ENCODE peak calls at places on chromosomes 13 and 19, in ten cellular contexts. B is cardiac muscle cell, K is H9, U is left ventricle myocardium inferior, X is ovary, R is heart left ventricle, M is IMR-90, P is GM12878, J is colonic mucosa, Z is adrenal gland. O is an unnamed sample.

GRCh38 chr13:44393391-44393790 is 19.8 kb downstream of the SERP2 start:
- DNase-seq in Z (no peak), M (no peak), P (no peak), U (no peak), J (no peak), B (no peak), R (no peak), X (no peak), K (no peak), O (no peak)

GRCh38 chr19:45705115-45705514 is 12.6 kb downstream of the QPCTL start:
- DNase-seq in R (no peak), P (no peak), X (no peak), B (no peak), J (no peak), K (no peak), U (no peak), M (no peak), Z (no peak), O (no peak)

GRCh38 chr19:30054210-30054609 is 112.2 kb downstream of the URI1 start:
- DNase-seq in K (no peak), U (no peak), M (no peak), B (no peak), P (no peak), R (no peak), J (no peak), X (no peak), Z (no peak), O (no peak)

GRCh38 chr19:10517361-10517759 is at the start of gene S1PR5:
- DNase-seq in X (no peak), K (peak; percentile 75), U (no peak), B (peak; percentile 38), R (no peak), Z (no peak), J (no peak), P (no peak), M (no peak), O (no peak)

GRCh38 chr13:35920816-35921215 is 210.4 kb downstream of the DCLK1 start:
- DNase-seq in U (no peak), J (no peak), X (no peak), P (no peak), K (no peak), M (no peak), B (no peak), Z (no peak), R (no peak), O (no peak)

GRCh38 chr13:20721454-20722357 is 18.2 kb downstream of the IL17D start:
- DNase-seq in X (peak; percentile 46), J (peak; percentile 37), K (peak; percentile 68), U (peak; percentile 55), P (no peak), B (peak; percentile 64), R (peak; percentile 72), Z (peak; percentile 80), M (peak; percentile 79), O (no peak)

GRCh38 chr13:62919491-62919890 is 1503.8 kb upstream of the PCDH20 start:
- DNase-seq in P (no peak), U (no peak), B (no peak), Z (no peak), K (no peak), R (no peak), J (no peak), M (no peak), X (no peak), O (no peak)

GRCh38 chr13:37418490-37418889 is 180.1 kb downstream of the POSTN start:
- DNase-seq in P (no peak), R (no peak), X (no peak), J (no peak), M (peak; percentile 79), U (no peak), B (no peak), Z (no peak), K (no peak), O (no peak)

GRCh38 chr13:46871557-46871956 is 25.3 kb downstream of the HTR2A start:
- DNase-seq in P (no peak), B (no peak), U (no peak), M (no peak), R (no peak), X (no peak), K (no peak), Z (no peak), J (no peak), O (no peak)

GRCh38 chr19:10936661-10937084 is 8.1 kb downstream of the TIMM29 start:
- DNase-seq in R (no peak), J (peak; percentile 61), M (peak; percentile 81), Z (peak; percentile 69), X (peak; percentile 54), B (peak; percentile 92), P (peak; percentile 35), U (no peak), K (peak; percentile 78), O (no peak)

DNA sequence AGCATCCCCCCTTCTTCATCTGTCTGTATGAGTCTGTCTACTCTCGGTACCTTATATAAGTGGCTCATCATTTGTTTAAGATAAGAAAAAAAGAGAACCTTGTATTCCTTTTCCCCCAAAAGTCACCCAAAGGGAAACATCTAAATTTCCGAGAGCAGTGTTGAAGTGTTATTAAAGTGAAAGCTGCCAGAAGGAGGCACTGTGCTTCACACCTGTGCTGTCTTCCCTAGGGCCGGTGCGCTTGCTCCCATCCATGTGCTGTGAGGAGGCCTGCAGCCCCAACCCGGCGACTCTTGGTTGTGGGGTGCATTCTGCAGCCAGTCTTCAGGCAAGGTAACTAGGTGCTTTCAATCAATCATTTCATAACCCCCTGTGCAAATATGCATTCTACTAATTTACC is 97.5 kb downstream of the TNFRSF19 start:
- DNase-seq in B (no peak), Z (no peak), K (peak; percentile 50), P (no peak), U (no peak), J (no peak), R (no peak), M (no peak), X (no peak), O (no peak)
- TF ChIP-seq CTCF in B (no peak), Z (no peak), K (peak; percentile 68), P (no peak), U (no peak), J (no peak), R (no peak), M (no peak), X (no peak), O (no peak)

GRCh38 chr19:23563326-23563725 is 123.7 kb downstream of the ZNF675 start:
- DNase-seq in P (no peak), X (no peak), Z (no peak), J (no peak), U (no peak), R (no peak), B (no peak), M (no peak), K (no peak), O (no peak)
- H3K9me3 ChIP-seq in P (no peaks in the 10 kb centered on the region), X (no peaks in the 10 kb centered on the region), Z (no peaks in the 10 kb centered on the region), J (no peaks in the 10 kb centered on the region), U (peaks cover 6% of the 10 kb centered on the region), R (no peaks in the 10 kb centered on the region), B (no peaks in the 10 kb centered on the region), M (peaks cover 25% of the 10 kb centered on the region), K (peaks cover 79% of the 10 kb centered on the region), O (no peaks in the 10 kb centered on the region)

GRCh38 chr19:19181614-19182013 is 10.3 kb downstream of the BORCS8 start:
- DNase-seq in Z (no peak), R (no peak), X (no peak), U (no peak), K (no peak), M (no peak), P (no peak), B (no peak), J (no peak), O (no peak)

GRCh38 chr19:19186742-19187141 is 5.2 kb downstream of the BORCS8 start:
- DNase-seq in U (no peak), P (no peak), X (no peak), K (no peak), B (no peak), M (no peak), J (no peak), Z (no peak), R (no peak), O (no peak)

DNA sequence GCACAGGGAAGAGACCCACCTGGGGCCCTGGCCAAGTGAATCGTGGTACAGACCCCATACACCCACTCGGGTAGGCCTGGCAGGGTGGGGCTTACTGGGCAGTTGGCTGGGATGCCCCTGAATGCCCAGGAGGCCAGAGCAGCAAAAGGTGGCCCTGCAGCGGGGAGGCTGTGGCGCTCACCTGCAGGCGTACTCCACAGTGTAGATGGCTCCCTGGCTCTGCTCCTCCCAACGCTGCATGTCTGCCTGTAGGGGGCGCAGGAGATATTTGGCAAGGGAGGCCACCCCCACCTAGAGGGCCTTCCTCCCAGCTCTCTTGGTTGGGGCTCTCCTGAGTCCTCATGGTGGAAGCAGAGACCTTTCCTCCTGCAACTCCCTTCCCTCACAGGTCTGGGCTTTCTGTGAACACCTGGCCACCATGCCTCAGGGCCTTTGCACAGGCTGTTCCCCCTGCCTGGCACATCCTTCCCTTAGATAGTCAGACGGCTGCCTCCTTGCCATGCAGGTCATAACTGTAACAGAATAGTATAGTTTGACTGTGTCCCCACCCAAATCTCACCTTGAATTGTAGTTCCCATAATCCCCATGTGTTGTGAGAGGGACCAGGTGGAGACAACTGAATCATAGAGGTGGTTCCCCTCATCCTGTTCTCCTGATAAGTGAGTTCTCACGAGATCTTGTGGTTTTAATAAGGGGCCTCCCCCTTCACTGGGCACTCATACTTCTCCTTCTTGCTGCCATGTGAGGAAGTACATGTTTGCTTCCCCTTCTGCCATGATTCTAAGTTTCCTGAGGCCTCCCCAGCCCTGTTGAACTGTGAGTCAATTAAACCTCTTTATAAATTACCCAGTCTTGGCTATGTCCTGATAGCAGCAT is 5.9 kb downstream of the BORCS8 start:
- DNase-seq in Z (peak; percentile 62), X (no peak), J (peak; percentile 57), U (no peak), R (no peak), K (peak; percentile 91), B (peak; percentile 56), P (no peak), M (peak; percentile 31), O (no peak)
- TF ChIP-seq CTCF in Z (peak; percentile 53), X (no peak), J (peak; percentile 56), U (peak; percentile 63), R (peak; percentile 47), K (peak; percentile 96), B (peak; percentile 66), P (peak; percentile 59), M (peak; percentile 57), O (peak; percentile 45)

DNA sequence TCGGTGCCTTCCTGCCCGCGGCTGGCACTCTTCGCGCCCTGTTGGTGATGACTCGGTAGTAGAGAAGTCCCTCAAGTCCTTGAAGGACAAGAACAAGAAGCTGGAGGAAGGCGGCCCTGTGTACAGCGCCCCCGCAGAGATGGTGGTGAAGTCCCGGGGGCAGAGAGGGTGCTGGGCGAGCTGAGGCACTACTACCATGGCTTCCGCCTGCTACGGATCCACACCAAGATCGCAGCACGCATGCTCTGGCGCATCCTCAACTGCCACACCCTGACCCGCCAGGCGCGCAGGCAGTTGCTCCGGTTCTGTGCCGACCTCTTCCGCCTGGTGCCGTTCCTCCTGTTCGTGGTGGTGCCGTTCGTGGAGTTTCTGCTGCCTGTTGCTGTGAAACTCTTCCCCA is 11.1 kb downstream of the ZSCAN1 start:
- DNase-seq in U (no peak), K (no peak), Z (no peak), R (no peak), J (no peak), P (no peak), M (no peak), B (no peak), X (no peak), O (no peak)
- H3K9me3 ChIP-seq in U (peaks cover 100% of the 10 kb centered on the region), K (peaks cover 32% of the 10 kb centered on the region), Z (no peaks in the 10 kb centered on the region), R (no peaks in the 10 kb centered on the region), J (no peaks in the 10 kb centered on the region), P (peaks cover 5% of the 10 kb centered on the region), M (peaks cover 76% of the 10 kb centered on the region), B (no peaks in the 10 kb centered on the region), X (peaks cover 21% of the 10 kb centered on the region), O (peaks cover 46% of the 10 kb centered on the region)

O was measured in thoracic aorta.